ENCODE peak calls at places on chromosomes 3 and 15, in eight cellular contexts. M is cardiac muscle cell; R is stimulated activated CD8-positive, alpha-beta memory T cell treated with anti-CD3 and anti-CD28 coated beads, Interleukin-4, amount 100 ng/mL, for 24 hours; P is caudate nucleus; K is activated gamma-delta T cell treated with Interleukin-2 at 50 U/mL for 16 hours; X is PC-9; U is H4; I is uterus. T is an unnamed sample.

GRCh38 chr15:81253846-81254245 is 57.2 kb downstream of the IL16 start:
- DNase-seq in P (no peak), U (no peak), R (no peak), M (no peak), K (no peak), X (no peak), I (no peak), T (no peak)

GRCh38 chr15:39040861-39041260 is 476.2 kb upstream of the RASGRP1 start:
- DNase-seq in P (no peak), M (no peak), R (no peak), U (no peak), K (no peak), X (no peak), I (no peak), T (no peak)

GRCh38 chr15:67100808-67101581 is 35.6 kb downstream of the SMAD3 start:
- DNase-seq in U (no peak), I (no peak), R (peak; percentile 34), M (no peak), X (no peak), K (no peak), P (no peak), T (no peak)

GRCh38 chr3:158102660-158103085 is 3.5 kb downstream of the SHOX2 start:
- DNase-seq in P (no peak), U (no peak), I (no peak), R (no peak), K (no peak), X (no peak), M (no peak), T (no peak)

GRCh38 chr3:11495948-11496557 is 147.7 kb downstream of the VGLL4 start:
- DNase-seq in I (no peak), U (no peak), X (no peak), P (no peak), R (no peak), K (no peak), M (no peak), T (no peak)

GRCh38 chr3:133548090-133548489 is 25.4 kb upstream of the CDV3 start:
- DNase-seq in M (no peak), X (no peak), P (no peak), I (no peak), R (no peak), K (no peak), U (no peak), T (no peak)

GRCh38 chr3:69174871-69175737 is 52.7 kb upstream of the LMOD3 start:
- DNase-seq in M (no peak), K (no peak), I (no peak), X (no peak), U (no peak), P (no peak), R (no peak), T (no peak)

GRCh38 chr15:52185151-52185561 is 6.0 kb downstream of the GNB5 start:
- DNase-seq in K (no peak), R (no peak), I (no peak), U (no peak), M (peak; percentile 27), P (no peak), X (no peak), T (no peak)

GRCh38 chr15:69060041-69060481 is 45.6 kb downstream of the NOX5 start:
- DNase-seq in M (peak; percentile 66), K (no peak), U (no peak), R (no peak), I (no peak), P (no peak), X (no peak), T (no peak)

T was measured in keratinocyte.